ENCODE peak calls at places on chromosomes 2 and 18, in seven cellular contexts. P is neuronal stem cell, A is IMR-90, Q is H1, C is H9, E is mesendoderm, T is trophoblast cell. Z is an unnamed sample.

GRCh38 chr18:79846936-79847557 is 49.3 kb downstream of the KCNG2 start:
- DNase-seq in E (no peak), T (no peak), P (no peak), Q (peak; percentile 27), A (no peak), C (no peak), Z (no peak)

GRCh38 chr18:36386150-36386920 is 88.8 kb downstream of the FHOD3 start:
- DNase-seq in P (no peak), C (no peak), T (no peak), Q (no peak), A (no peak), E (no peak), Z (no peak)

GRCh38 chr2:120722603-120723421 is 12.9 kb upstream of the GLI2 start:
- DNase-seq in C (peak; percentile 40), T (no peak), Q (no peak), A (peak; percentile 90), E (peak; percentile 87), P (no peak), Z (peak; percentile 99)

GRCh38 chr2:124875627-124876244 is 850.6 kb downstream of the CNTNAP5 start:
- DNase-seq in Q (no peak), T (no peak), C (no peak), E (peak; percentile 15), P (no peak), A (no peak), Z (no peak)

GRCh38 chr2:22999951-23000350 is 385.0 kb upstream of the KLHL29 start:
- DNase-seq in Q (no peak), A (peak; percentile 1), P (no peak), C (no peak), E (no peak), T (peak; percentile 64), Z (no peak)

GRCh38 chr2:85851253-85851955 is 37.4 kb downstream of the ST3GAL5 start:
- DNase-seq in E (no peak), P (no peak), Q (no peak), T (peak; percentile 20), A (no peak), C (no peak), Z (no peak)

GRCh38 chr18:71045331-71046065 is 756.7 kb downstream of the SOCS6 start:
- DNase-seq in T (no peak), P (no peak), Q (no peak), E (no peak), A (no peak), C (no peak), Z (no peak)

GRCh38 chr2:120735750-120736170 is at the start of gene GLI2:
- DNase-seq in A (peak; percentile 87), E (peak; percentile 94), Q (peak; percentile 90), C (peak; percentile 82), P (peak; percentile 81), T (peak; percentile 58), Z (peak; percentile 89)

GRCh38 chr2:227861011-227861410 is 10.4 kb upstream of the DAW1 start:
- DNase-seq in E (no peak), P (no peak), Q (no peak), T (no peak), C (no peak), A (no peak), Z (no peak)

GRCh38 chr2:175844169-175844568 is 157.9 kb downstream of the LNPK start:
- DNase-seq in E (peak; percentile 77), P (no peak), T (peak; percentile 48), Q (no peak), C (no peak), A (peak; percentile 78), Z (peak; percentile 46)

GRCh38 chr18:24177499-24178133 is 38.8 kb downstream of the CABYR start:
- DNase-seq in C (no peak), A (no peak), E (peak; percentile 67), P (no peak), Q (no peak), T (no peak), Z (no peak)
- H3K4me2 ChIP-seq in C (no peak overlapping the region), A (no peak overlapping the region), E (no peak overlapping the region), P (no peak overlapping the region), Q (no peak overlapping the region), T (no peak overlapping the region), Z (no peak overlapping the region)

DNA sequence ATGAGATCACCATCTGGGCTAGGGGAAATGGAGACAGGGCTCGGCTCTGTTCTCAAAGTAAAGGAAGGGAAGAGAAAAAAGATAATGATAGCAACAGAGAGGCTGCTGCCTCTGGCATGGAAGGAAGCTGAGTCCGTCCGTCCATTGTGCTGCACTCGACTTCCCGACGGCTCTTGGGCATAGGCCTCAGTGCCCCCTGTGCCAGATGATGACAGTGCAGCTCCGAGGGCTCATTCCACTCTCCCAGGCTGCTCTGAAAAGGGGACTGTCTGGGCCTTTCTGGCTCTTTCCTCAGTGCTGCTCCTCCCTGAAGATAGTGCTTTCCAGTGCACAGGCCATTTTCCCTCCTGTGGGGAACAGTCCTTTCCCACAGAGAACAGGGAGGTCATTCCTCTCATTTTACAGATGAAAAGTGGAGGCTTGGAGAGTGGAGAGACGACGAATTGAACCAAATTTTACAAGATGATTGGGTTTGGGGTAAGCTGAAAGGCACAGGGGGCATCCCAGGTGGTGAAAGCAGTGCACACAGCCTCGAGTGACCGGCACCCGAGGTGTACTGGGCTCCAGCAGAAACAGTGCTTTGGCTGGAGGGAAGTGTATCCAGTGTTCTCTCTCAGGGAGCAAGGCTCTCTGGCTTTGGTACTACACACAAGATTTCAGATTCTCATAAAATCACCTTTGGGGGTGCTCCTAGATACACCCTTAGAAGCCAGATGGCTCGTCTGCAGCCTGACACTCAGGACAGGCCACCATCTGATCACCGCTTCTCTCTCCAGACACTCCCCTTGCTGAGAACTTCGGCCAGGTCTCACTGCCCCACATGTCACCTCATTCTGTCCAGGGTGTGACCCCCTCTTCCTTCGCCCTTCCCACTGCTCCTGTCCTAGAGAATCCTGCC is 339.8 kb downstream of the CYRIA start:
- DNase-seq in P (no peak), Q (no peak), E (no peak), C (no peak), A (no peak), T (no peak), Z (no peak)
- H2BK5ac ChIP-seq in P (no peak overlapping the region), Q (no peak overlapping the region), E (no peak overlapping the region), C (no peak overlapping the region), A (no peak overlapping the region), T (no peak overlapping the region), Z (no peak overlapping the region)

GRCh38 chr2:98772531-98772930 is 41.6 kb upstream of the MGAT4A start:
- DNase-seq in P (no peak), C (no peak), T (peak; percentile 33), E (no peak), Q (no peak), A (no peak), Z (no peak)

GRCh38 chr2:98771264-98771663 is 40.3 kb upstream of the MGAT4A start:
- DNase-seq in Q (no peak), E (no peak), C (no peak), P (no peak), A (no peak), T (no peak), Z (no peak)

GRCh38 chr2:98773169-98773568 is 42.2 kb upstream of the MGAT4A start:
- DNase-seq in E (no peak), C (no peak), A (no peak), Q (no peak), P (no peak), T (no peak), Z (no peak)

GRCh38 chr2:98773907-98774306 is 43.0 kb upstream of the MGAT4A start:
- DNase-seq in A (no peak), C (no peak), P (no peak), Q (no peak), E (no peak), T (no peak), Z (no peak)

DNA sequence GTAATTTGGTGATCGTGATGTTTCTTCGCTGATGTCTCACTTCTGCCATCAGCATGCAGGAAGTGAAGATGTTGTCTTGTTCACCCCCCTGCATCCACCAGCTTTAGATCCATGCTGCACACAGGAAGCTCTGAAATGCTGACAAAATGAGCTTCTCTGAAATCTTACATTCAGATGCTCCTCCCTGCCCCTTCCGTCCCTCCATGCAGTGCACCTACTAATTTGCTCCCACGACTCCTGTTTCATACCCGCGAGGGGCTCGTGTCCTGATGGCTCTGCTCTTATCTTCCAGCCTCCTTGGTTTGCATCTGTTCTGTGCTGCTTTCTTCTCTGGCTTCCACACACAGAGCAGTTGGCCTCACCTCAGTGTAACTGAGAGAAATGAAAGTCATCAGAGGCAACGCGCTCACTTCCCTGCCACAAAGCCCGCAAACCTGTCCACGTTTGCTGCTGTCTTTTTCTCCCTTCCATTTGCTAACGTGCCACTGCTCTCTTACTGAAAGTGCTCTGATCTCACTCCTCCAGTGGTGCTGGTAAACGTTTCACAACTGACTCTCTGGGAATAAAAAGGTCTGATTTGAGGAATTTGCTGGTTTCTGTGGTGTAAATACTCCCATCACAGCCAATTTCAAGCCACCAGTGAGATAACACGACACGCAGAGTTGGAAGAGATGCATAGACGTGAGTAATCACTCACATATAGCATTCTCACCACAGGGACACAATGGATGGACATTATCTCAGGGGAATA is 41.0 kb upstream of the MGAT4A start:
- DNase-seq in P (no peak), C (no peak), E (no peak), Q (no peak), A (no peak), T (peak; percentile 52), Z (no peak)
- H3K4me2 ChIP-seq in P (no peak overlapping the region), C (no peak overlapping the region), E (no peak overlapping the region), Q (no peak overlapping the region), A (no peak overlapping the region), T (no peak overlapping the region), Z (no peak overlapping the region)

GRCh38 chr2:190202018-190202417 is 117.6 kb downstream of the HIBCH start:
- DNase-seq in Q (no peak), A (no peak), T (no peak), C (no peak), P (no peak), E (no peak), Z (no peak)
- H2BK5ac ChIP-seq in Q (no peak overlapping the region), A (no peak overlapping the region), T (no peak overlapping the region), C (no peak overlapping the region), P (no peak overlapping the region), E (no peak overlapping the region), Z (no peak overlapping the region)

GRCh38 chr2:241562269-241562891 is 3.8 kb downstream of the BOK start:
- DNase-seq in C (peak; percentile 20), P (no peak), T (peak; percentile 30), Q (no peak), A (no peak), E (no peak), Z (no peak)
- H3K4me2 ChIP-seq in C (no peak overlapping the region), P (no peak overlapping the region), T (peak overlapping the region; percentile 44), Q (no peak overlapping the region), A (peak overlapping the region; percentile 59), E (no peak overlapping the region), Z (no peak overlapping the region)

GRCh38 chr2:38934742-38935141 is 45.1 kb downstream of the ARHGEF33 start:
- DNase-seq in C (no peak), E (no peak), Q (no peak), A (no peak), P (no peak), T (no peak), Z (no peak)
- H2BK5ac ChIP-seq in C (no peak overlapping the region), E (no peak overlapping the region), Q (no peak overlapping the region), A (no peak overlapping the region), P (no peak overlapping the region), T (no peak overlapping the region), Z (no peak overlapping the region)

GRCh38 chr2:140641163-140641562 is 1489.7 kb downstream of the LRP1B start:
- DNase-seq in Q (no peak), E (no peak), T (no peak), C (no peak), A (no peak), P (no peak), Z (no peak)
- H3K4me2 ChIP-seq in Q (no peak overlapping the region), E (no peak overlapping the region), T (no peak overlapping the region), C (no peak overlapping the region), A (no peak overlapping the region), P (no peak overlapping the region), Z (no peak overlapping the region)

GRCh38 chr2:171675810-171676345 is 11.4 kb upstream of the DYNC1I2 start:
- DNase-seq in E (peak; percentile 27), C (no peak), P (peak; percentile 26), A (no peak), T (peak; percentile 77), Q (no peak), Z (no peak)
- H2BK5ac ChIP-seq in E (no peak overlapping the region), C (no peak overlapping the region), P (peak overlapping the region; percentile 8), A (no peak overlapping the region), T (no peak overlapping the region), Q (no peak overlapping the region), Z (no peak overlapping the region)

Z was measured in mesenchymal stem cell.